ENCODE peak calls at places on chromosomes 2 and 18, in four cellular contexts. C, P, Y and D are unnamed samples.

GRCh38 chr2:218999021-218999880 is 6.0 kb upstream of the CRYBA2 start:
- DNase-seq in P (peak), C (peak), Y (no peak), D (no peak)

GRCh38 chr2:211649331-211649730 is 889.3 kb downstream of the ERBB4 start:
- DNase-seq in P (no peak), Y (no peak), C (no peak), D (no peak)

GRCh38 chr2:232532406-232532805 is 6.4 kb downstream of the CHRND start:
- DNase-seq in C (no peak), Y (no peak), P (peak), D (no peak)

GRCh38 chr18:32439802-32440201 is 30.9 kb downstream of the GAREM1 start:
- DNase-seq in C (no peak), P (no peak), Y (no peak), D (peak)

GRCh38 chr2:199488772-199489400 is 31.1 kb upstream of the SATB2 start:
- DNase-seq in Y (peak), P (peak), C (peak), D (peak)

GRCh38 chr2:95346738-95347671 is 49.9 kb downstream of the KCNIP3 start:
- DNase-seq in P (peak), Y (no peak), C (peak), D (peak)

GRCh38 chr2:157087373-157088005 is 170.0 kb upstream of the GALNT5 start:
- DNase-seq in Y (no peak), C (no peak), P (no peak), D (no peak)

GRCh38 chr18:60534539-60534938 is 162.0 kb upstream of the MC4R start:
- DNase-seq in P (no peak), C (no peak), Y (no peak), D (no peak)

GRCh38 chr2:238912916-238913875 is 65.3 kb downstream of the TWIST2 start:
- DNase-seq in Y (no peak), P (no peak), C (no peak), D (no peak)

GRCh38 chr2:241983571-241984270 is 114.2 kb downstream of the RTP5 start:
- DNase-seq in P (no peak), Y (no peak), C (no peak), D (no peak)

GRCh38 chr2:60806988-60807681 is 51.1 kb downstream of the PAPOLG start:
- DNase-seq in P (peak), C (peak), Y (no peak), D (no peak)

GRCh38 chr2:78023356-78023755 is 501.2 kb upstream of the LRRTM4 start:
- DNase-seq in C (no peak), P (no peak), Y (no peak), D (peak)

GRCh38 chr2:23940262-23940975 is at the start of gene UBXN2A:
- DNase-seq in P (peak), C (peak), Y (peak), D (peak)

GRCh38 chr2:117555965-117556364 is 258.5 kb upstream of the DDX18 start:
- DNase-seq in P (no peak), C (no peak), Y (no peak), D (no peak)

GRCh38 chr2:61889212-61889956 is 928 bp upstream of the CCT4 start:
- DNase-seq in Y (no peak), P (no peak), C (peak), D (no peak)

DNA sequence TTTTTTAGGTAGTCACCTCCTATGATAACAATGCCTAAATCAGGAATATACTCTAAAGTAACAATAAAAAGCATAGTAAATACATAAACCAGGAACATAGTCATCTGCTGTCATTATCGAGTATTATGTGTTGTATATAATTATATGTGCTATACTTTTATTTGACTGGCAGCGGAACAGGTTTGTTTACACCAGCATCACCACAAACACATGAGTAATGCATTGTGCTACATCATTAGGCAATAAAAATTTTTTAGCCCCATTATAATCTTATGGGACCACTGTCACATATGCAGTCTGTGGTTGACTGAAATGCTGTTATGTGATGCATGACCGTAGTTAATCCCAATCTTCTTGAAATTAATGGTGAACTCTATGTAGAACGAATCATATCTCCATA is 136.7 kb upstream of the ZFP36L2 start:
- DNase-seq in Y (no peak), C (no peak), P (no peak), D (no peak)
- TF ChIP-seq FOXJ3 in Y (no peak), C (no peak), P (no peak), D (no peak)

GRCh38 chr2:30663321-30663720 is 143.9 kb downstream of the CAPN13 start:
- DNase-seq in C (no peak), Y (no peak), P (no peak), D (no peak)
- TF ChIP-seq FOXJ3 in C (no peak), Y (no peak), P (no peak), D (no peak)

GRCh38 chr2:55138546-55139288 is 88.5 kb upstream of the RTN4 start:
- DNase-seq in P (no peak), C (no peak), Y (no peak), D (no peak)

GRCh38 chr2:55136138-55136541 is 85.9 kb upstream of the RTN4 start:
- DNase-seq in Y (no peak), P (no peak), C (no peak), D (no peak)

GRCh38 chr2:55138045-55138444 is 87.8 kb upstream of the RTN4 start:
- DNase-seq in P (no peak), Y (no peak), C (no peak), D (no peak)

GRCh38 chr2:55139305-55139704 is 89.1 kb upstream of the RTN4 start:
- DNase-seq in P (no peak), Y (no peak), C (no peak), D (no peak)

DNA sequence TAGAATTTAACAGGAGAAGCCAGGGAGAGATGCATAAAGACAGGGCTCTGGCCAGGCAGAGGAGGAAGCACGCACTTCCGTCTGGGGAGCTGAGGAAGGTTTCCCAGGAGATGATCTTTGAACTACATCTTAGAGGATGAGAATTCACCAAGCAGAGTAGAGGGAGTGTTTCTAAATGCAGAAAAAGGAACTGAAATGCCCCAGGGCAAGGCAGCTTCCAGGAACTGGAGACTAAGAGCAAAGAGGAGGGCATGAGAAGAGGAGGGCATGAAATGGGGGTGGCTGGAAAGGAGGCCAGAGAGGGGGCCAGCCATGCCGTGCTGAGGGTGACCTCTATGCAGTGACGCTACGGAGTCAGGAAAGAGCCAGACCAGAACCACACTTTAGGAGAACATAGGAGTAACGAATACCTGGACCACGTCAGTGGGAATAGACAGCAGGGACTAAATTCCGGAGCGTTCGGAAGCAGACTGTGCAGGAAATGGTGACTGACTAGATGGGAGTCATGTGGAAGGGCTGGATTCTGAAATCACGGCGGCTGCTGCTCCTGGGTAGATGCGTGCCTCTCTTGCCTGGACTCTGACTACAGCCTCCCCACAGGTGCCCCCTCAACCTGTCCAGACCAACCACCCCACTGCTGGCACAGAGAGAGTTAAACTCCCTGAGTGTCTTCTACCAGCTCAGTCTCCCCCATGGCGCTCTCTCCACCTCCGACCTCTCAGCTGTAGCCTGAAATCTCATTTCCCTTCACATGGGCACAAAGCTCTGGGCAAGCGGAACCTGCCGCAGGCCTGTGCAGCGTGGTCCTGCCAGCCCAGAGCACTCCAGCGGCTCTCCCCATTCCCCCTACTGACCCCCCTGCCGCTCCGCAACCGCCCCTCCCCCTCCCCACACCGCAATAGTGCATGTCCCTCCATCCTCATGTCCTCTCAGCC is 87.0 kb upstream of the RTN4 start:
- DNase-seq in P (no peak), Y (no peak), C (no peak), D (no peak)
- TF ChIP-seq FOXJ3 in P (no peak), Y (no peak), C (no peak), D (no peak)

GRCh38 chr18:76434452-76434851 is 60.6 kb downstream of the ZNF516 start:
- DNase-seq in C (no peak), P (no peak), Y (no peak), D (no peak)
- TF ChIP-seq FOXJ3 in C (no peak), P (no peak), Y (no peak), D (no peak)

GRCh38 chr18:67742525-67742924 is 226.0 kb upstream of the DSEL start:
- DNase-seq in P (no peak), C (no peak), Y (no peak), D (no peak)

DNA sequence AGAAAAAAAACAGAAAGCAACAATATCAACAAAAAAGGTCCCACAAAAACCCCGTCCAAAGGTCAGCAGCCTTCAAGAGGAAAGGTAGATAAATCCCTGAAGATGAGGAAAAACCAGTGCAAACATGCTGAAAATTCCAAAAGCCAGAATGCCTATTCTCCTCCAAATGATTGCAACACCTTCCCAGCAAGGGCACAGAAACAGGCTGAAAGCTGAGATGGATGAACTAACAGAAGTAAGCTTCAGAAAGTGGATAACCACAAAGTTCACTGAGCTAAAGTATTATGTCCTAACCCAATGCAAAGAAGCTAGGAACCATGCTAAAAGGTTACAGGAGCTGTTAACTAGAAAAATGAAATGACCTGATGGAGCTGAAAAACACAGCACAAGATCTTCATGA is 226.4 kb upstream of the DSEL start:
- DNase-seq in Y (peak), P (no peak), C (no peak), D (no peak)
- TF ChIP-seq FOXJ3 in Y (no peak), P (no peak), C (no peak), D (no peak)

GRCh38 chr2:171670655-171671054 is 16.6 kb upstream of the DYNC1I2 start:
- DNase-seq in C (no peak), Y (no peak), P (no peak), D (no peak)

GRCh38 chr2:171678619-171679018 is 8.7 kb upstream of the DYNC1I2 start:
- DNase-seq in P (no peak), C (no peak), Y (no peak), D (no peak)

GRCh38 chr2:171675810-171676345 is 11.4 kb upstream of the DYNC1I2 start:
- DNase-seq in Y (no peak), P (no peak), C (no peak), D (no peak)

GRCh38 chr2:171671867-171672266 is 15.4 kb upstream of the DYNC1I2 start:
- DNase-seq in C (no peak), P (no peak), Y (no peak), D (no peak)

GRCh38 chr2:171673928-171674327 is 13.3 kb upstream of the DYNC1I2 start:
- DNase-seq in P (no peak), Y (no peak), C (no peak), D (no peak)
- TF ChIP-seq FOXJ3 in P (no peak), Y (no peak), C (no peak), D (no peak)

GRCh38 chr2:220814441-220814840 is 757.7 kb downstream of the EPHA4 start:
- DNase-seq in C (no peak), Y (no peak), P (no peak), D (no peak)

GRCh38 chr2:220815698-220816097 is 756.4 kb downstream of the EPHA4 start:
- DNase-seq in C (no peak), Y (no peak), P (no peak), D (no peak)

GRCh38 chr2:220811115-220811514 is 761.0 kb downstream of the EPHA4 start:
- DNase-seq in C (no peak), Y (no peak), P (no peak), D (no peak)

GRCh38 chr2:220811952-220812570 is 760.0 kb downstream of the EPHA4 start:
- DNase-seq in P (no peak), Y (no peak), C (no peak), D (no peak)
- TF ChIP-seq FOXJ3 in P (no peak), Y (no peak), C (no peak), D (no peak)